ENCODE peak calls at places on chromosomes 13 and 19, in four cellular contexts. One of them, this sample, is unnamed.

GRCh38 chr13:107678075-107678689 is 537.2 kb downstream of the LIG4 start:
- DNase-seq in H1: no peak
- DNase-seq in fibroblast of pulmonary artery: no peak
- DNase-seq in astrocyte: no peak
- DNase-seq in this sample: no peak

GRCh38 chr13:97878421-97879375 is 74.8 kb upstream of the IPO5 start:
- DNase-seq in H1: peak
- DNase-seq in astrocyte: peak
- DNase-seq in fibroblast of pulmonary artery: no peak
- DNase-seq in this sample: no peak

GRCh38 chr13:23941216-23941615 is 43.9 kb upstream of the C1QTNF9B start:
- DNase-seq in astrocyte: no peak
- DNase-seq in H1: no peak
- DNase-seq in fibroblast of pulmonary artery: no peak
- DNase-seq in this sample: no peak

GRCh38 chr13:27868639-27869435 is 51.0 kb upstream of the PDX1 start:
- DNase-seq in fibroblast of pulmonary artery: peak
- DNase-seq in astrocyte: no peak
- DNase-seq in H1: no peak
- DNase-seq in this sample: peak

GRCh38 chr13:44816701-44817684 is 172.3 kb downstream of the NUFIP1 start:
- DNase-seq in H1: no peak
- DNase-seq in fibroblast of pulmonary artery: peak
- DNase-seq in astrocyte: peak
- DNase-seq in this sample: peak

GRCh38 chr13:30673669-30674521 is 56.2 kb downstream of the USPL1 start:
- DNase-seq in astrocyte: peak
- DNase-seq in H1: peak
- DNase-seq in fibroblast of pulmonary artery: peak
- DNase-seq in this sample: peak

GRCh38 chr19:19514215-19514633 is 1.1 kb downstream of the TSSK6 start:
- DNase-seq in H1: no peak
- DNase-seq in fibroblast of pulmonary artery: peak
- DNase-seq in astrocyte: peak
- DNase-seq in this sample: peak

GRCh38 chr13:31209172-31209818 is 9.5 kb downstream of the B3GLCT start:
- DNase-seq in fibroblast of pulmonary artery: peak
- DNase-seq in H1: no peak
- DNase-seq in astrocyte: peak
- DNase-seq in this sample: no peak

GRCh38 chr13:114109646-114110045 is 22.8 kb downstream of the RASA3 start:
- DNase-seq in astrocyte: no peak
- DNase-seq in fibroblast of pulmonary artery: no peak
- DNase-seq in H1: no peak
- DNase-seq in this sample: no peak

GRCh38 chr13:80334582-80335260 is 6.2 kb downstream of the SPRY2 start:
- DNase-seq in astrocyte: peak
- DNase-seq in H1: no peak
- DNase-seq in fibroblast of pulmonary artery: peak
- DNase-seq in this sample: peak

DNA sequence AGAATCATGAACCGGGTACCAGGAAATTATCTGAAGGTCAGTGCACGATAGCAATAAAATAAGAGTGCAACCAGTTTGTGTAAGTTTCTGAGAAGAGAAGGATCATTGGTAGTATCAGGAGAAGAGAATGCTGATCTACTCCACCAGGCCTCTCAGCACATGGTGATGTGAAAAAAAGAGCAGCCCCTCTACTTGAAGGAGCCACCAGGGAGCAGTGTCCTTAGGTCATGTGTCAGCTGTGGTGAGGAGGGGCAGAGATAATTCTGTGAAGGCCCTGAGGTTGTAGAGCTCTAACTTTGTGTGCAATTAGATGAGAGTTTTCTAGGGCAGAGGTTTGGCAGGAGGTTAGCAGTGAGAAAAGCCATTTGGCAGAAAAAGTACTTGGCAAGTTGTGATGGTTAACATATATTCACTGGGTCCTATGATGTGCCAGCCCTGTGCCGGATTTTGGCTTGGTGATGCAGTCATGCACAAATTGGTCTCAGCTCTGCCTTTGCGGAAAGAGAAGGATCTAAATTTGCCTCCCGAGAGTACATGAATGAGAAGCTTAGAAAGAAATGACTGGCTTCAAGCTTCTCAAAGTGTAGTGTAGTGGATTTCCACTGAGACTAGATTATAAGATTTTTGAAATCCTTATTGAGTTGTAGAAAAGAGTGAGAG is 19.2 kb upstream of the ZC3H13 start:
- DNase-seq in astrocyte: no peak
- DNase-seq in fibroblast of pulmonary artery: no peak
- DNase-seq in H1: no peak
- DNase-seq in this sample: no peak
- TF ChIP-seq CTCF in astrocyte: no peak
- TF ChIP-seq CTCF in fibroblast of pulmonary artery: no peak
- TF ChIP-seq CTCF in H1: peak
- TF ChIP-seq CTCF in this sample: no peak

GRCh38 chr19:1908364-1908678 is 3.1 kb downstream of the ADAT3 start:
- DNase-seq in fibroblast of pulmonary artery: no peak
- DNase-seq in H1: no peak
- DNase-seq in astrocyte: no peak
- DNase-seq in this sample: no peak
- H3K4me3 ChIP-seq in fibroblast of pulmonary artery: no peak
- H3K4me3 ChIP-seq in H1: no peak
- H3K4me3 ChIP-seq in astrocyte: no peak
- H3K4me3 ChIP-seq in this sample: no peak

DNA sequence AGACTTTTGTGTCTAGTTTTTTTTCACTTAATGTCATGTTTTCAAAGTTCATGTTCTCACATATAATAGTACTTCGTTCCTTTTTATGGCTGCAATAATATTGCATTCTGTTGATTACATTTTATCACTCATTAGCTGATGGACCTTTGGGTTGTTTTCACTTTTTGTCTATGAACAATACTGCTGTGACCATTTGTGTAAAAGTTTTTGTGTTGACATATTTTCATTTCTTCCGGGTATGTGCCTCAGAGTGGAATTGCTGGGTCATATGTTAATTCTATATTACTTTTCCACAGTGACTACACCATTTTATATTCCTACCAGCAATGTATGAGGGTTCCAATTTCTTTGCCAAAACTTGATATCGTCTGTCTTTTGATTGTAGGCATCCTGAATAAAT is 85.8 kb upstream of the MLNR start:
- DNase-seq in astrocyte: no peak
- DNase-seq in fibroblast of pulmonary artery: no peak
- DNase-seq in H1: no peak
- DNase-seq in this sample: no peak
- TF ChIP-seq CTCF in astrocyte: no peak
- TF ChIP-seq CTCF in fibroblast of pulmonary artery: no peak
- TF ChIP-seq CTCF in H1: no peak
- TF ChIP-seq CTCF in this sample: no peak

DNA sequence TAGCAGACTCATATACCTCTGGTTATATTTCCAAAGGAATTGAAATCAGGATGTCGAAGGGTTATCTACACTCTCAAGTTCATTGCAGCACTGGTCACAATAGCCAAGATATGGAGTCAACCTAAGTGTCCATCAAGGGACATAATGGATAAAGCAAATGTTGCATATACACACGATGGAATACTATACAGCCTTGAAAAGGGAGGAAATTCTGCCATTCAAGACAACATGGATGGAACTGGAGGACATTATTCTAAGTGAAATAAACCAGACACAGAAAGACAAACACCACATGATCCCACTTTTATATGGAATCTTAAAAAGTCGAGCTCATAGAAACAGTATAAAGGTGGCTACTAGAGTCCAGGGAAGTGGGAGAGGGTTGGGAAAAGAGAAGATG is 13.6 kb upstream of the ERCC1 start:
- DNase-seq in H1: no peak
- DNase-seq in astrocyte: no peak
- DNase-seq in fibroblast of pulmonary artery: no peak
- DNase-seq in this sample: no peak
- H3K4me3 ChIP-seq in H1: no peak
- H3K4me3 ChIP-seq in astrocyte: no peak
- H3K4me3 ChIP-seq in fibroblast of pulmonary artery: no peak
- H3K4me3 ChIP-seq in this sample: no peak